ENCODE peak calls at places on chromosomes 12 and 14, in five cellular contexts. One of them, this sample, is unnamed.

GRCh38 chr12:108482717-108483212 is 32.3 kb upstream of the FICD start:
- DNase-seq in SK-N-SH: no peak
- DNase-seq in GM12878: no peak
- DNase-seq in HepG2: no peak
- DNase-seq in K562: peak
- DNase-seq in this sample: no peak

GRCh38 chr12:45232771-45233372 is 17.0 kb downstream of the ANO6 start:
- DNase-seq in SK-N-SH: no peak
- DNase-seq in GM12878: peak
- DNase-seq in HepG2: peak
- DNase-seq in K562: peak
- DNase-seq in this sample: peak

GRCh38 chr14:102930138-102930752 is 7.8 kb downstream of the AMN start:
- DNase-seq in SK-N-SH: peak
- DNase-seq in GM12878: no peak
- DNase-seq in HepG2: no peak
- DNase-seq in K562: no peak
- DNase-seq in this sample: no peak

GRCh38 chr14:91376547-91377477 is 40.8 kb downstream of the CCDC88C start:
- DNase-seq in SK-N-SH: peak
- DNase-seq in GM12878: no peak
- DNase-seq in HepG2: no peak
- DNase-seq in K562: no peak
- DNase-seq in this sample: no peak

GRCh38 chr12:69024907-69025306 is 91.9 kb upstream of the CPM start:
- DNase-seq in SK-N-SH: no peak
- DNase-seq in GM12878: no peak
- DNase-seq in HepG2: no peak
- DNase-seq in K562: no peak
- DNase-seq in this sample: no peak

GRCh38 chr14:102545461-102546265 is 36.1 kb upstream of the ANKRD9 start:
- DNase-seq in SK-N-SH: peak
- DNase-seq in GM12878: no peak
- DNase-seq in HepG2: peak
- DNase-seq in K562: no peak
- DNase-seq in this sample: no peak

GRCh38 chr14:67311868-67312267 is 47.7 kb downstream of the ATP6V1D start:
- DNase-seq in SK-N-SH: no peak
- DNase-seq in GM12878: no peak
- DNase-seq in HepG2: peak
- DNase-seq in K562: no peak
- DNase-seq in this sample: no peak

GRCh38 chr12:132445884-132446471 is 44.0 kb upstream of the FBRSL1 start:
- DNase-seq in SK-N-SH: no peak
- DNase-seq in GM12878: no peak
- DNase-seq in HepG2: no peak
- DNase-seq in K562: peak
- DNase-seq in this sample: no peak

GRCh38 chr12:15728118-15728598 is 61.0 kb downstream of the EPS8 start:
- DNase-seq in SK-N-SH: peak
- DNase-seq in GM12878: no peak
- DNase-seq in HepG2: no peak
- DNase-seq in K562: no peak
- DNase-seq in this sample: peak

GRCh38 chr12:49546481-49546880 is 7.7 kb downstream of the KCNH3 start:
- DNase-seq in SK-N-SH: peak
- DNase-seq in GM12878: no peak
- DNase-seq in HepG2: no peak
- DNase-seq in K562: no peak
- DNase-seq in this sample: no peak

GRCh38 chr14:23602181-23603095 is 23.8 kb upstream of the JPH4 start:
- DNase-seq in SK-N-SH: no peak
- DNase-seq in GM12878: no peak
- DNase-seq in HepG2: peak
- DNase-seq in K562: no peak
- DNase-seq in this sample: no peak

GRCh38 chr14:36505193-36505815 is 14.7 kb downstream of the NKX2-1 start:
- DNase-seq in SK-N-SH: peak
- DNase-seq in GM12878: no peak
- DNase-seq in HepG2: no peak
- DNase-seq in K562: no peak
- DNase-seq in this sample: no peak

GRCh38 chr14:96408608-96409007 is 16.7 kb downstream of the AK7 start:
- DNase-seq in SK-N-SH: no peak
- DNase-seq in GM12878: no peak
- DNase-seq in HepG2: no peak
- DNase-seq in K562: no peak
- DNase-seq in this sample: no peak

GRCh38 chr12:49201595-49202295 is 12.9 kb upstream of the TUBA1A start:
- DNase-seq in SK-N-SH: peak
- DNase-seq in GM12878: no peak
- DNase-seq in HepG2: no peak
- DNase-seq in K562: peak
- DNase-seq in this sample: no peak

GRCh38 chr12:119819322-119819721 is 57.8 kb downstream of the CIT start:
- DNase-seq in SK-N-SH: no peak
- DNase-seq in GM12878: no peak
- DNase-seq in HepG2: no peak
- DNase-seq in K562: no peak
- DNase-seq in this sample: no peak

GRCh38 chr14:31950331-31950730 is 126.8 kb upstream of the ARHGAP5 start:
- DNase-seq in SK-N-SH: no peak
- DNase-seq in GM12878: no peak
- DNase-seq in HepG2: no peak
- DNase-seq in K562: no peak
- DNase-seq in this sample: no peak

GRCh38 chr14:88005978-88006851 is 1.3 kb downstream of the GPR65 start:
- DNase-seq in SK-N-SH: no peak
- DNase-seq in GM12878: peak
- DNase-seq in HepG2: no peak
- DNase-seq in K562: no peak
- DNase-seq in this sample: no peak

GRCh38 chr12:66176525-66176924 is 6.7 kb upstream of the TMBIM4 start:
- DNase-seq in SK-N-SH: no peak
- DNase-seq in GM12878: no peak
- DNase-seq in HepG2: no peak
- DNase-seq in K562: no peak
- DNase-seq in this sample: no peak

GRCh38 chr12:104460973-104461693 is 4.4 kb downstream of the CHST11 start:
- DNase-seq in SK-N-SH: no peak
- DNase-seq in GM12878: no peak
- DNase-seq in HepG2: no peak
- DNase-seq in K562: peak
- DNase-seq in this sample: no peak

GRCh38 chr12:106425061-106425706 is 67.6 kb downstream of the POLR3B start:
- DNase-seq in SK-N-SH: no peak
- DNase-seq in GM12878: no peak
- DNase-seq in HepG2: no peak
- DNase-seq in K562: no peak
- DNase-seq in this sample: no peak

GRCh38 chr12:106417926-106418910 is 60.7 kb downstream of the POLR3B start:
- DNase-seq in SK-N-SH: no peak
- DNase-seq in GM12878: no peak
- DNase-seq in HepG2: peak
- DNase-seq in K562: no peak
- DNase-seq in this sample: no peak

GRCh38 chr12:106427917-106428316 is 70.4 kb downstream of the POLR3B start:
- DNase-seq in SK-N-SH: no peak
- DNase-seq in GM12878: no peak
- DNase-seq in HepG2: no peak
- DNase-seq in K562: no peak
- DNase-seq in this sample: no peak

GRCh38 chr12:106418970-106419369 is 61.4 kb downstream of the POLR3B start:
- DNase-seq in SK-N-SH: no peak
- DNase-seq in GM12878: no peak
- DNase-seq in HepG2: no peak
- DNase-seq in K562: no peak
- DNase-seq in this sample: no peak

GRCh38 chr12:106423291-106423690 is 65.7 kb downstream of the POLR3B start:
- DNase-seq in SK-N-SH: no peak
- DNase-seq in GM12878: no peak
- DNase-seq in HepG2: no peak
- DNase-seq in K562: no peak
- DNase-seq in this sample: no peak
- TF ChIP-seq FOXM1 in SK-N-SH: no peak
- TF ChIP-seq FOXM1 in GM12878: no peak
- TF ChIP-seq FOXM1 in HepG2: no peak
- TF ChIP-seq FOXM1 in K562: no peak
- TF ChIP-seq FOXM1 in this sample: no peak

DNA sequence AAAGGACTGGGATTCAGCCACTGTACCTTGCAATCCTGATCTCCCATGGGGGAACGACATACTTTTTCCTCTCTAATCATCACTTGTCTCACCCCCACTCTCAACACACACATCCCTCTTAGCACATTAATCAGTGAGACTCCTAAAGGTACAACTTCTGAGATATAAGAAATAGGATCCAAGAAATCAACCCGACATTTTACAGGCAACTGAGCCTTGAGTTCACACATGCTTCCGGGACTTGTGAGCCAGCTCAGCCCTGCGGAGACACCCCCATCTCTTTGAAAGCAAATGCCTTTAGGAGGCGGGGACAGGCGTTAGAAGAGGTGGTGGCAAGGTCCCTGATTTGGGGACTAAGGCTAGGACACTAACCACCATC is 1.3 kb downstream of the MAP3K9 start:
- DNase-seq in SK-N-SH: peak
- DNase-seq in GM12878: no peak
- DNase-seq in HepG2: peak
- DNase-seq in K562: no peak
- DNase-seq in this sample: peak
- TF ChIP-seq FOXM1 in SK-N-SH: no peak
- TF ChIP-seq FOXM1 in GM12878: no peak
- TF ChIP-seq FOXM1 in HepG2: no peak
- TF ChIP-seq FOXM1 in K562: no peak
- TF ChIP-seq FOXM1 in this sample: no peak

GRCh38 chr12:94202245-94203180 is 54.1 kb downstream of the PLXNC1 start:
- DNase-seq in SK-N-SH: no peak
- DNase-seq in GM12878: no peak
- DNase-seq in HepG2: peak
- DNase-seq in K562: no peak
- DNase-seq in this sample: no peak
- TF ChIP-seq FOXM1 in SK-N-SH: no peak
- TF ChIP-seq FOXM1 in GM12878: no peak
- TF ChIP-seq FOXM1 in HepG2: no peak
- TF ChIP-seq FOXM1 in K562: no peak
- TF ChIP-seq FOXM1 in this sample: no peak

DNA sequence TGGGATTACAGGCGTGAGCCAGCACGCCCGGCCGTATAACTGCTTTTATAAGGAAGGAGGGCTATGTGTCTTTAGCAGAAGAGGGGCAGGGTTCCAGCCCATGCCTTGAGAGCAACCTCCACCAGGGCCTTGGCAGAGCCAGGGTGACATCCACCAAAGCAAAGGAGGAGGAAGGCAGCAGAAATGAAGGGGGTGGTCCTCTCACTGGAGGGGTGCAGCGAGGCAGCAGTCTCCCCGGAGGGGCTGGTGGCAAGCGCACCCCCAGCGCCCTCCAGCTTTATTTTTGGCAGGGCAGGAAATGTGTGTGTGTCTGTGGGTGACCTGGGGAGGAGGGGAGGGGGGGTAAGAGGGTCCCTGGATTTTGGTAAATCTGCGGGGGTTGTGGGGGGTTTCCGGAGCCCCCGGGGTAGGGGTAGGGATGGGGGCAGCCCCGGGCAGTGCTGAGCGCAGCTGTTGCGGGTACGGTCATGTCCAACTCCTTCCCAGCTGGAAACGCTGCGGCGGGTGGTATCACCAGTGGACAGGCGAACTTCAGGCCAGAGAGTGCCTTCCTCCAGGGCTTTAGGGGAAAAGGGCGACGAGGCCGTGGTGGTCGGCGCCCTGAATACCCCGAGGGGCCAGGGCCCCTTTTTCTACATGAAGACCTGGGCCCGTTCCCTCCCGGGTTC is 55.0 kb downstream of the FOS start:
- DNase-seq in SK-N-SH: no peak
- DNase-seq in GM12878: no peak
- DNase-seq in HepG2: no peak
- DNase-seq in K562: no peak
- DNase-seq in this sample: no peak
- TF ChIP-seq FOXM1 in SK-N-SH: no peak
- TF ChIP-seq FOXM1 in GM12878: no peak
- TF ChIP-seq FOXM1 in HepG2: no peak
- TF ChIP-seq FOXM1 in K562: no peak
- TF ChIP-seq FOXM1 in this sample: no peak

GRCh38 chr12:67669217-67669924 is 20.8 kb downstream of the DYRK2 start:
- DNase-seq in SK-N-SH: no peak
- DNase-seq in GM12878: no peak
- DNase-seq in HepG2: no peak
- DNase-seq in K562: no peak
- DNase-seq in this sample: no peak

GRCh38 chr12:67665679-67666078 is 17.1 kb downstream of the DYRK2 start:
- DNase-seq in SK-N-SH: no peak
- DNase-seq in GM12878: no peak
- DNase-seq in HepG2: no peak
- DNase-seq in K562: no peak
- DNase-seq in this sample: no peak

GRCh38 chr12:67666605-67667004 is 18.1 kb downstream of the DYRK2 start:
- DNase-seq in SK-N-SH: no peak
- DNase-seq in GM12878: no peak
- DNase-seq in HepG2: no peak
- DNase-seq in K562: no peak
- DNase-seq in this sample: no peak

GRCh38 chr12:67669925-67670631 is 21.5 kb downstream of the DYRK2 start:
- DNase-seq in SK-N-SH: peak
- DNase-seq in GM12878: no peak
- DNase-seq in HepG2: no peak
- DNase-seq in K562: no peak
- DNase-seq in this sample: no peak

DNA sequence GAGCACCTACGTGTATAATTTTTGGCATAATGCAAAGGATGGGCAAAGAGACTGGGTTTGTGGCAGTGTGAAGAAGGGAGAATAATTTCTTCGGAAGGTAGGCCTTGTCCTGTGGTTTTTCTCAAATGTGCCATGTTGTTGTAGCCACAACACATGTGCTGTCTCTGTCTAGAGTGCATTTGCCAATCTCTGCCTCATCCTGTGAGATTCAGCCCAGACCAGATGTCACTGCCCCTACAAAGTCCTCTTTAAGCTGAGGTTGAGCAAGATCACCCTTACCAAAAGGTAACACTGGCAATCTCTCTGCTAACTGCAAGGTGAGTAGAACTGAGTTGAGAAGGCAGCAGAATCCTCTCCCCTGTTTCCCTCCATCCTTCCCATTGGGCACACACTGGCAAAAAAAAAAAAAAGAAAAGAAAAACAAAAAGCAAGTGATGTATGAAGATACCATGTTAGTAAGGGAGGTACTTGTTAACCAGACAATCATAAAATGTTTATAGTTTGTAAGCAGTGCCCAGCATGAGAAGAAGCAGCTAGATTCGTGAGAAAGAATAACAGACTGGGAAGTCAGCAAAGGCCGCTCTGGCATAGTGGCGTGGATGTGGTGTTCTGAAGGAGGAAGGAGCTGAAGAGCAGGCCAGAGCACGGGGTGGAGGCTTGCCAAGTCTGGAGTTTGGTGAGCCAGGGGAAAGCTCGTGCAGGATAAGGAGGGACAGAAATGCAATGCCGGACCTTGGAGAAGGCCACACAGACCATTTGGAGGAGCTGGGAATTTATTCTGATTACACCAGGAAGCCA is 18.9 kb downstream of the DYRK2 start:
- DNase-seq in SK-N-SH: no peak
- DNase-seq in GM12878: no peak
- DNase-seq in HepG2: no peak
- DNase-seq in K562: no peak
- DNase-seq in this sample: no peak
- TF ChIP-seq FOXM1 in SK-N-SH: no peak
- TF ChIP-seq FOXM1 in GM12878: no peak
- TF ChIP-seq FOXM1 in HepG2: no peak
- TF ChIP-seq FOXM1 in K562: no peak
- TF ChIP-seq FOXM1 in this sample: no peak

GRCh38 chr14:28142400-28143015 is 624.1 kb upstream of the FOXG1 start:
- DNase-seq in SK-N-SH: peak
- DNase-seq in GM12878: no peak
- DNase-seq in HepG2: no peak
- DNase-seq in K562: no peak
- DNase-seq in this sample: peak
- TF ChIP-seq FOXM1 in SK-N-SH: no peak
- TF ChIP-seq FOXM1 in GM12878: no peak
- TF ChIP-seq FOXM1 in HepG2: no peak
- TF ChIP-seq FOXM1 in K562: no peak
- TF ChIP-seq FOXM1 in this sample: no peak

This sample was measured in HEK293T.